ENCODE peak calls at places on chromosome 17, in five cellular contexts. Q is NCI-H774, L is HuH-7.5, R is lung, S is right lobe of liver. G is an unnamed sample.

GRCh38 chr17:41185001-41185400 is 290 bp upstream of the KRTAP4-1 start:
- DNase-seq in Q (no peak), L (no peak), R (no peak), S (no peak), G (no peak)

GRCh38 chr17:82333279-82334171 is at the start of gene SECTM1:
- DNase-seq in Q (no peak), L (no peak), R (peak), S (peak), G (no peak)

GRCh38 chr17:4389079-4389478 is 22.6 kb upstream of the UBE2G1 start:
- DNase-seq in Q (no peak), L (no peak), R (no peak), S (no peak), G (no peak)

GRCh38 chr17:58360664-58361063 is 8.7 kb upstream of the SUPT4H1 start:
- DNase-seq in Q (no peak), L (no peak), R (no peak), S (no peak), G (no peak)

GRCh38 chr17:39643271-39643670 is 6.3 kb downstream of the STARD3 start:
- DNase-seq in Q (no peak), L (no peak), R (no peak), S (no peak), G (no peak)

GRCh38 chr17:28404812-28405570 is 1.0 kb downstream of the SLC46A1 start:
- DNase-seq in Q (no peak), L (peak), R (no peak), S (peak), G (no peak)

GRCh38 chr17:11598274-11599221 is at the start of gene DNAH9:
- DNase-seq in Q (no peak), L (no peak), R (peak), S (peak), G (no peak)

GRCh38 chr17:41498276-41498675 is 7.1 kb downstream of the KRT13 start:
- DNase-seq in Q (no peak), L (no peak), R (no peak), S (no peak), G (no peak)

GRCh38 chr17:37697331-37697730 is 47.5 kb downstream of the HNF1B start:
- DNase-seq in Q (no peak), L (no peak), R (no peak), S (no peak), G (no peak)

GRCh38 chr17:13616031-13616430 is 14.3 kb upstream of the HS3ST3A1 start:
- DNase-seq in Q (no peak), L (no peak), R (no peak), S (no peak), G (no peak)

GRCh38 chr17:48561894-48562810 is 16.0 kb downstream of the HOXB4 start:
- DNase-seq in Q (no peak), L (no peak), R (no peak), S (no peak), G (peak)

G was measured in HEK293T.